ENCODE peak calls at places on chromosome 3, in five cellular contexts. D is GM06990, B is hypothalamus, E is activated T-helper 1 cell treated with Interleukin-2 at 50 U/mL for 16 hours, N is brain microvascular endothelial cell. J is an unnamed sample.

GRCh38 chr3:9279959-9280358 is 30.5 kb upstream of the SRGAP3 start:
- DNase-seq in D (no peak), N (no peak), E (no peak), B (peak), J (peak)

GRCh38 chr3:115651089-115651488 is 27.8 kb downstream of the GAP43 start:
- DNase-seq in B (no peak), E (no peak), N (no peak), D (no peak), J (no peak)

GRCh38 chr3:112568642-112569041 is 6.8 kb downstream of the SLC35A5 start:
- DNase-seq in E (no peak), B (no peak), D (no peak), N (no peak), J (no peak)

GRCh38 chr3:120419797-120420196 is 31.0 kb downstream of the FSTL1 start:
- DNase-seq in B (no peak), N (no peak), E (no peak), D (no peak), J (no peak)

GRCh38 chr3:81339040-81339845 is 422.2 kb downstream of the GBE1 start:
- DNase-seq in B (no peak), D (no peak), E (no peak), N (no peak), J (no peak)

GRCh38 chr3:101377796-101378195 is 57.4 kb upstream of the IMPG2 start:
- DNase-seq in B (no peak), E (no peak), N (no peak), D (no peak), J (no peak)

GRCh38 chr3:141262306-141262705 is 30.7 kb downstream of the PXYLP1 start:
- DNase-seq in N (peak), E (no peak), B (no peak), D (no peak), J (peak)

GRCh38 chr3:178479860-178480259 is 56.4 kb upstream of the KCNMB2 start:
- DNase-seq in B (no peak), D (peak), N (no peak), E (no peak), J (no peak)

GRCh38 chr3:195080125-195080524 is 190.8 kb downstream of the XXYLT1 start:
- DNase-seq in N (no peak), E (no peak), B (no peak), D (no peak), J (no peak)

GRCh38 chr3:139642981-139643380 is 34.8 kb downstream of the NMNAT3 start:
- DNase-seq in B (no peak), N (no peak), E (no peak), D (no peak), J (peak)

GRCh38 chr3:37163262-37164020 is 10.9 kb downstream of the LRRFIP2 start:
- DNase-seq in B (no peak), N (peak), D (no peak), E (no peak), J (peak)

GRCh38 chr3:11907667-11908660 is 61.3 kb upstream of the TAMM41 start:
- DNase-seq in E (no peak), N (no peak), D (no peak), B (peak), J (no peak)

GRCh38 chr3:162295323-162295983 is 798.8 kb downstream of the OTOL1 start:
- DNase-seq in E (no peak), N (peak), B (no peak), D (no peak), J (peak)

GRCh38 chr3:30340500-30340899 is 265.9 kb upstream of the TGFBR2 start:
- DNase-seq in N (no peak), B (no peak), D (no peak), E (no peak), J (no peak)

GRCh38 chr3:32733631-32734229 is 48.7 kb downstream of the CNOT10 start:
- DNase-seq in E (no peak), B (no peak), D (peak), N (peak), J (peak)

GRCh38 chr3:187902041-187902471 is 156.8 kb upstream of the BCL6 start:
- DNase-seq in E (no peak), N (no peak), B (no peak), D (peak), J (no peak)

GRCh38 chr3:124034016-124034808 is 42.3 kb upstream of the ROPN1 start:
- DNase-seq in B (no peak), N (no peak), D (peak), E (no peak), J (no peak)

GRCh38 chr3:143443851-143444331 is 324.3 kb downstream of the CHST2 start:
- DNase-seq in N (peak), E (no peak), D (no peak), B (no peak), J (peak)

GRCh38 chr3:141455603-141456327 is 31.1 kb upstream of the RASA2 start:
- DNase-seq in D (no peak), B (no peak), N (no peak), E (no peak), J (no peak)

J was measured in astrocyte of the cerebellum.